ENCODE peak calls at places on chromosomes 5 and 9, in five cellular contexts. I is stimulated activated naive CD8-positive, alpha-beta T cell treated with anti-CD3 and anti-CD28 coated beads, Interleukin-15, amount 100 ng/mL, for 72 hours; M is activated CD4-positive, CD25-positive, alpha-beta regulatory T cell treated with anti-CD3 and anti-CD28 coated beads, Interleukin-2, amount 50 U/mL, for 24 hours; W is activated T-cell treated with anti-CD3 and anti-CD28 coated beads, Interleukin-2, amount 50 U/mL, for 72 hours; X is SK-N-SH treated with all-trans-retinoic acid at 6 μM for 48 hours. V is an unnamed sample.

GRCh38 chr9:28073278-28073677 is 500.0 kb upstream of the C9orf72 start:
- ATAC-seq in I (no peak), M (no peak), W (no peak), X (peak), V (no peak)

GRCh38 chr5:139306628-139307379 is 13.3 kb downstream of the MATR3 start:
- ATAC-seq in I (no peak), M (peak), W (peak), X (no peak), V (no peak)

GRCh38 chr5:113552620-113553019 is 39.1 kb downstream of the YTHDC2 start:
- ATAC-seq in I (no peak), M (no peak), W (no peak), X (no peak), V (no peak)

GRCh38 chr5:108720416-108720815 is 27.3 kb upstream of the FER start:
- ATAC-seq in I (peak), M (peak), W (peak), X (no peak), V (peak)

GRCh38 chr5:38789134-38789533 is 56.7 kb upstream of the OSMR start:
- ATAC-seq in I (no peak), M (no peak), W (no peak), X (no peak), V (no peak)

GRCh38 chr5:157994271-157994691 is 135.3 kb upstream of the CLINT1 start:
- ATAC-seq in I (peak), M (peak), W (peak), X (no peak), V (no peak)

GRCh38 chr5:133934822-133935793 is 33.3 kb downstream of the C5orf15 start:
- ATAC-seq in I (no peak), M (no peak), W (no peak), X (no peak), V (peak)

GRCh38 chr5:73757421-73757820 is 131.4 kb downstream of the ARHGEF28 start:
- ATAC-seq in I (no peak), M (no peak), W (no peak), X (peak), V (no peak)

GRCh38 chr5:126369995-126370731 is 53.0 kb upstream of the GRAMD2B start:
- ATAC-seq in I (no peak), M (no peak), W (no peak), X (peak), V (no peak)

GRCh38 chr9:26809795-26810194 is 82.8 kb downstream of the CAAP1 start:
- ATAC-seq in I (no peak), M (no peak), W (no peak), X (peak), V (no peak)

GRCh38 chr5:17276445-17276844 is 59.0 kb downstream of the BASP1 start:
- ATAC-seq in I (no peak), M (no peak), W (no peak), X (no peak), V (peak)

GRCh38 chr9:114723926-114724325 is 41.9 kb upstream of the TEX48 start:
- ATAC-seq in I (no peak), M (no peak), W (no peak), X (no peak), V (no peak)

GRCh38 chr9:29322240-29322639 is 1749.0 kb upstream of the C9orf72 start:
- ATAC-seq in I (no peak), M (no peak), W (no peak), X (no peak), V (no peak)

GRCh38 chr5:40405985-40406384 is 273.7 kb upstream of the PTGER4 start:
- ATAC-seq in I (peak), M (peak), W (peak), X (no peak), V (no peak)

GRCh38 chr9:95283678-95284077 is 33.8 kb downstream of the FANCC start:
- ATAC-seq in I (no peak), M (no peak), W (no peak), X (no peak), V (no peak)

GRCh38 chr5:136133416-136134383 is 1.1 kb downstream of the SMAD5 start:
- ATAC-seq in I (peak), M (no peak), W (peak), X (peak), V (peak)

GRCh38 chr9:110104201-110104845 is 103.6 kb downstream of the C9orf152 start:
- ATAC-seq in I (no peak), M (no peak), W (no peak), X (peak), V (no peak)

GRCh38 chr5:55231476-55232193 is 1.8 kb downstream of the CCNO start:
- ATAC-seq in I (no peak), M (no peak), W (no peak), X (peak), V (no peak)

GRCh38 chr5:159605585-159605984 is 275.3 kb upstream of the IL12B start:
- ATAC-seq in I (no peak), M (no peak), W (no peak), X (no peak), V (no peak)

GRCh38 chr5:150329038-150329437 is 26.3 kb upstream of the ARSI start:
- ATAC-seq in I (no peak), M (no peak), W (no peak), X (no peak), V (no peak)

GRCh38 chr5:63687854-63688253 is 274.4 kb downstream of the HTR1A start:
- ATAC-seq in I (no peak), M (no peak), W (no peak), X (no peak), V (no peak)

GRCh38 chr5:115366223-115366622 is 69.8 kb upstream of the CCDC112 start:
- ATAC-seq in I (no peak), M (no peak), W (no peak), X (peak), V (no peak)

GRCh38 chr9:109167716-109168115 is 667 bp upstream of the FRRS1L start:
- ATAC-seq in I (no peak), M (no peak), W (no peak), X (no peak), V (no peak)

GRCh38 chr9:102594216-102594615 is 400.9 kb upstream of the CYLC2 start:
- ATAC-seq in I (no peak), M (no peak), W (no peak), X (no peak), V (no peak)

GRCh38 chr5:82358454-82358853 is 80.3 kb upstream of the RPS23 start:
- ATAC-seq in I (no peak), M (no peak), W (no peak), X (no peak), V (no peak)

V was measured in stimulated activated memory B cell treated with anti-CD40 and anti-IgM and Interleukin-4, amounts not matched to agents 10 μg/mL and 1 μg/mL and 100 μg/mL, for 72 hours.